ENCODE peak calls at places on chromosome 16, in ten cellular contexts. M is prostate gland, Q is tibial nerve, N is ovary, B is transverse colon, Y is A549, J is testis, P is heart left ventricle, X is gastrocnemius medialis, G is IMR-90. I is an unnamed sample.

GRCh38 chr16:69482410-69482951 is 58.1 kb downstream of the CYB5B start:
- DNase-seq in M (peak; percentile 21), Q (peak; percentile 49), N (peak; percentile 35), B (no peak), Y (no peak), J (peak; percentile 48), P (peak; percentile 83), X (peak; percentile 20), G (peak; percentile 27), I (no peak)

GRCh38 chr16:66081967-66082366 is 284.5 kb upstream of the CDH5 start:
- DNase-seq in M (no peak), Q (no peak), N (no peak), B (no peak), Y (peak; percentile 3), J (no peak), P (no peak), X (no peak), G (peak; percentile 94), I (no peak)

GRCh38 chr16:30054959-30055553 is 10.5 kb upstream of the ALDOA start:
- DNase-seq in M (peak; percentile 64), Q (no peak), N (no peak), B (peak; percentile 54), Y (peak; percentile 81), J (peak; percentile 54), P (no peak), X (no peak), G (no peak), I (peak; percentile 59)

GRCh38 chr16:55292491-55292890 is 31.5 kb upstream of the IRX6 start:
- DNase-seq in M (no peak), Q (no peak), N (no peak), B (no peak), Y (no peak), J (no peak), P (no peak), X (no peak), G (no peak), I (no peak)

GRCh38 chr16:19330801-19331484 is 45.4 kb downstream of the CLEC19A start:
- DNase-seq in M (peak; percentile 48), Q (no peak), N (no peak), B (no peak), Y (peak; percentile 41), J (no peak), P (no peak), X (no peak), G (peak; percentile 33), I (peak; percentile 2)

GRCh38 chr16:4868046-4868445 is 20.8 kb downstream of the UBN1 start:
- DNase-seq in M (no peak), Q (no peak), N (no peak), B (no peak), Y (no peak), J (no peak), P (no peak), X (no peak), G (no peak), I (no peak)

GRCh38 chr16:82470506-82471196 is 156.1 kb upstream of the CDH13 start:
- DNase-seq in M (no peak), Q (no peak), N (no peak), B (peak; percentile 19), Y (no peak), J (no peak), P (no peak), X (no peak), G (no peak), I (no peak)

GRCh38 chr16:20385844-20386832 is 18.4 kb downstream of the PDILT start:
- DNase-seq in M (peak; percentile 51), Q (peak; percentile 25), N (peak; percentile 48), B (peak; percentile 64), Y (peak; percentile 65), J (peak; percentile 83), P (peak; percentile 37), X (peak; percentile 16), G (peak; percentile 36), I (peak; percentile 47)

GRCh38 chr16:51408357-51408756 is 257.3 kb upstream of the SALL1 start:
- DNase-seq in M (no peak), Q (no peak), N (no peak), B (no peak), Y (peak; percentile 42), J (no peak), P (no peak), X (no peak), G (peak; percentile 61), I (no peak)

GRCh38 chr16:88895335-88895734 is 28.9 kb upstream of the PABPN1L start:
- DNase-seq in M (no peak), Q (no peak), N (no peak), B (no peak), Y (no peak), J (no peak), P (no peak), X (no peak), G (no peak), I (no peak)

GRCh38 chr16:66742409-66742808 is 9.0 kb downstream of the DYNC1LI2 start:
- DNase-seq in M (no peak), Q (no peak), N (no peak), B (no peak), Y (no peak), J (no peak), P (no peak), X (no peak), G (no peak), I (no peak)

GRCh38 chr16:27973678-27974077 is 89.8 kb downstream of the GSG1L start:
- DNase-seq in M (no peak), Q (no peak), N (no peak), B (no peak), Y (no peak), J (no peak), P (no peak), X (no peak), G (no peak), I (peak; percentile 38)
- TF ChIP-seq CTCF in M (no peak), Q (no peak), N (no peak), B (no peak), Y (no peak), J (no peak), P (no peak), X (no peak), G (no peak), I (peak; percentile 27)

GRCh38 chr16:23874613-23875294 is 39.0 kb downstream of the PRKCB start:
- DNase-seq in M (no peak), Q (no peak), N (no peak), B (no peak), Y (no peak), J (no peak), P (no peak), X (no peak), G (no peak), I (no peak)
- TF ChIP-seq POLR2A in M (no peak), Q (no peak), N (no peak), B (no peak), Y (no peak), J (no peak), P (no peak), X (no peak), G (no peak), I (no peak)

GRCh38 chr16:79970091-79970490 is 369.6 kb upstream of the MAF start:
- DNase-seq in M (no peak), Q (no peak), N (no peak), B (no peak), Y (no peak), J (no peak), P (no peak), X (no peak), G (no peak), I (no peak)

GRCh38 chr16:79971237-79971572 is 370.7 kb upstream of the MAF start:
- DNase-seq in M (no peak), Q (no peak), N (no peak), B (no peak), Y (no peak), J (no peak), P (no peak), X (no peak), G (no peak), I (no peak)

GRCh38 chr16:79972053-79972704 is 371.6 kb upstream of the MAF start:
- DNase-seq in M (no peak), Q (no peak), N (no peak), B (no peak), Y (no peak), J (no peak), P (no peak), X (no peak), G (no peak), I (peak; percentile 12)

GRCh38 chr16:79970551-79971236 is 370.2 kb upstream of the MAF start:
- DNase-seq in M (no peak), Q (no peak), N (peak; percentile 74), B (peak; percentile 8), Y (no peak), J (peak; percentile 72), P (peak; percentile 29), X (peak; percentile 52), G (no peak), I (peak; percentile 32)

GRCh38 chr16:79969458-79969857 is 368.9 kb upstream of the MAF start:
- DNase-seq in M (no peak), Q (no peak), N (no peak), B (no peak), Y (no peak), J (no peak), P (no peak), X (no peak), G (no peak), I (no peak)
- TF ChIP-seq CTCF in M (no peak), Q (no peak), N (no peak), B (no peak), Y (no peak), J (no peak), P (no peak), X (no peak), G (no peak), I (no peak)

GRCh38 chr16:22424161-22424937 is 49.9 kb upstream of the CDR2 start:
- DNase-seq in M (peak; percentile 31), Q (peak; percentile 20), N (peak; percentile 71), B (peak; percentile 18), Y (no peak), J (peak; percentile 65), P (no peak), X (peak; percentile 67), G (no peak), I (no peak)

GRCh38 chr16:22425036-22425801 is 50.8 kb upstream of the CDR2 start:
- DNase-seq in M (no peak), Q (peak; percentile 49), N (peak; percentile 35), B (no peak), Y (no peak), J (peak; percentile 49), P (peak; percentile 69), X (peak; percentile 36), G (no peak), I (no peak)

GRCh38 chr16:22425847-22426246 is 51.4 kb upstream of the CDR2 start:
- DNase-seq in M (no peak), Q (no peak), N (no peak), B (no peak), Y (no peak), J (no peak), P (no peak), X (no peak), G (no peak), I (no peak)

GRCh38 chr16:22420606-22421135 is 46.3 kb upstream of the CDR2 start:
- DNase-seq in M (no peak), Q (no peak), N (no peak), B (no peak), Y (no peak), J (no peak), P (no peak), X (no peak), G (no peak), I (no peak)

DNA sequence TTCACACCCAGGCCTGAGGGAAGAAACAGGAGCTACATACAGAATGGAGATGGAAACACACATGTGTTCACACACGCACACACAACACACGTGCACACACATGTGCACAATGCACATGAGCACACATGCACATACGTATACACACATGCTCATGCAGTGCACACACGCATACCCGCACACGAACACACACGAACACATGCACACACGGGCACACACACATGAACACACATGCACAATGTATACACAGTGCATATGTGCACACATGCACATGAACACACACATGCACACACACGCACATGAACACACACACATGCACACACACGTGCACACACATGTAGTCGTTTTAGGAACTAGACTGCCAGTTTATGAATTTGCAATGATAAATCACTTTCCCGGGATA is 49.3 kb upstream of the CDR2 start:
- DNase-seq in M (no peak), Q (no peak), N (no peak), B (no peak), Y (no peak), J (no peak), P (no peak), X (no peak), G (no peak), I (no peak)
- TF ChIP-seq POLR2A in M (no peak), Q (no peak), N (no peak), B (no peak), Y (no peak), J (no peak), P (no peak), X (no peak), G (no peak), I (no peak)